ENCODE peak calls at places on chromosomes 13 and 19, in five cellular contexts. One of them, this sample, is unnamed.

GRCh38 chr19:49690073-49690655 is 752 bp upstream of the CPT1C start:
- DNase-seq in iPS-NIHi11: no peak
- DNase-seq in cardiac muscle cell: no peak
- DNase-seq in GM23248: peak
- DNase-seq in erythroblast: no peak
- DNase-seq in this sample: no peak

GRCh38 chr13:114013336-114013735 is 39.5 kb upstream of the C13orf46 start:
- DNase-seq in iPS-NIHi11: no peak
- DNase-seq in cardiac muscle cell: no peak
- DNase-seq in GM23248: no peak
- DNase-seq in erythroblast: no peak
- DNase-seq in this sample: no peak

GRCh38 chr19:10000171-10000826 is 10.0 kb downstream of the COL5A3 start:
- DNase-seq in iPS-NIHi11: peak
- DNase-seq in cardiac muscle cell: peak
- DNase-seq in GM23248: peak
- DNase-seq in erythroblast: peak
- DNase-seq in this sample: peak

GRCh38 chr13:44309771-44310767 is 63.6 kb upstream of the SERP2 start:
- DNase-seq in iPS-NIHi11: no peak
- DNase-seq in cardiac muscle cell: no peak
- DNase-seq in GM23248: no peak
- DNase-seq in erythroblast: no peak
- DNase-seq in this sample: peak

GRCh38 chr13:49456156-49456555 is 12.1 kb downstream of the SETDB2 start:
- DNase-seq in iPS-NIHi11: no peak
- DNase-seq in cardiac muscle cell: no peak
- DNase-seq in GM23248: no peak
- DNase-seq in erythroblast: no peak
- DNase-seq in this sample: no peak

GRCh38 chr13:56400774-56401173 is 739.9 kb upstream of the PRR20A start:
- DNase-seq in iPS-NIHi11: no peak
- DNase-seq in cardiac muscle cell: no peak
- DNase-seq in GM23248: no peak
- DNase-seq in erythroblast: no peak
- DNase-seq in this sample: no peak

GRCh38 chr13:98214008-98214643 is 37.1 kb upstream of the RNF113B start:
- DNase-seq in iPS-NIHi11: peak
- DNase-seq in cardiac muscle cell: peak
- DNase-seq in GM23248: peak
- DNase-seq in erythroblast: no peak
- DNase-seq in this sample: peak

GRCh38 chr13:94345374-94346195 is 133.9 kb downstream of the DCT start:
- DNase-seq in iPS-NIHi11: no peak
- DNase-seq in cardiac muscle cell: peak
- DNase-seq in GM23248: peak
- DNase-seq in erythroblast: no peak
- DNase-seq in this sample: peak

GRCh38 chr13:73056054-73056962 is 2.5 kb upstream of the KLF5 start:
- DNase-seq in iPS-NIHi11: no peak
- DNase-seq in cardiac muscle cell: peak
- DNase-seq in GM23248: peak
- DNase-seq in erythroblast: no peak
- DNase-seq in this sample: peak

GRCh38 chr13:85367887-85368286 is 431.3 kb downstream of the SLITRK6 start:
- DNase-seq in iPS-NIHi11: no peak
- DNase-seq in cardiac muscle cell: peak
- DNase-seq in GM23248: no peak
- DNase-seq in erythroblast: no peak
- DNase-seq in this sample: peak

GRCh38 chr13:27280009-27280646 is 9.5 kb downstream of the RASL11A start:
- DNase-seq in iPS-NIHi11: no peak
- DNase-seq in cardiac muscle cell: no peak
- DNase-seq in GM23248: no peak
- DNase-seq in erythroblast: no peak
- DNase-seq in this sample: no peak

GRCh38 chr13:114204894-114205293 is 25.8 kb downstream of the CFAP97D2 start:
- DNase-seq in iPS-NIHi11: no peak
- DNase-seq in cardiac muscle cell: no peak
- DNase-seq in GM23248: no peak
- DNase-seq in erythroblast: no peak
- DNase-seq in this sample: no peak

GRCh38 chr19:8336072-8336569 is 6.9 kb downstream of the KANK3 start:
- DNase-seq in iPS-NIHi11: no peak
- DNase-seq in cardiac muscle cell: no peak
- DNase-seq in GM23248: no peak
- DNase-seq in erythroblast: no peak
- DNase-seq in this sample: no peak

GRCh38 chr19:32130241-32130753 is 215.1 kb upstream of the ZNF507 start:
- DNase-seq in iPS-NIHi11: no peak
- DNase-seq in cardiac muscle cell: no peak
- DNase-seq in GM23248: no peak
- DNase-seq in erythroblast: no peak
- DNase-seq in this sample: no peak

GRCh38 chr13:74305876-74306275 is 171.7 kb upstream of the KLF12 start:
- DNase-seq in iPS-NIHi11: peak
- DNase-seq in cardiac muscle cell: no peak
- DNase-seq in GM23248: peak
- DNase-seq in erythroblast: no peak
- DNase-seq in this sample: no peak

GRCh38 chr13:49938921-49939320 is 2.8 kb upstream of the SPRYD7 start:
- DNase-seq in iPS-NIHi11: no peak
- DNase-seq in cardiac muscle cell: no peak
- DNase-seq in GM23248: no peak
- DNase-seq in erythroblast: no peak
- DNase-seq in this sample: no peak

GRCh38 chr19:2482354-2483038 is 6.6 kb downstream of the GADD45B start:
- DNase-seq in iPS-NIHi11: no peak
- DNase-seq in cardiac muscle cell: no peak
- DNase-seq in GM23248: no peak
- DNase-seq in erythroblast: no peak
- DNase-seq in this sample: no peak

GRCh38 chr13:101292711-101293110 is 123.6 kb downstream of the NALCN start:
- DNase-seq in iPS-NIHi11: no peak
- DNase-seq in cardiac muscle cell: no peak
- DNase-seq in GM23248: peak
- DNase-seq in erythroblast: no peak
- DNase-seq in this sample: no peak

GRCh38 chr13:32272021-32272695 is 43.0 kb downstream of the ZAR1L start:
- DNase-seq in iPS-NIHi11: no peak
- DNase-seq in cardiac muscle cell: peak
- DNase-seq in GM23248: peak
- DNase-seq in erythroblast: no peak
- DNase-seq in this sample: peak

GRCh38 chr13:29749401-29750177 is 100.8 kb downstream of the UBL3 start:
- DNase-seq in iPS-NIHi11: no peak
- DNase-seq in cardiac muscle cell: no peak
- DNase-seq in GM23248: peak
- DNase-seq in erythroblast: no peak
- DNase-seq in this sample: peak

GRCh38 chr13:81714513-81714912 is 1373.6 kb upstream of the SPRY2 start:
- DNase-seq in iPS-NIHi11: no peak
- DNase-seq in cardiac muscle cell: no peak
- DNase-seq in GM23248: no peak
- DNase-seq in erythroblast: no peak
- DNase-seq in this sample: no peak

GRCh38 chr19:15613338-15613737 is 1.7 kb upstream of the CYP4F8 start:
- DNase-seq in iPS-NIHi11: no peak
- DNase-seq in cardiac muscle cell: no peak
- DNase-seq in GM23248: no peak
- DNase-seq in erythroblast: no peak
- DNase-seq in this sample: no peak

GRCh38 chr19:8575467-8575997 is 1.7 kb downstream of the MYO1F start:
- DNase-seq in iPS-NIHi11: no peak
- DNase-seq in cardiac muscle cell: peak
- DNase-seq in GM23248: peak
- DNase-seq in erythroblast: peak
- DNase-seq in this sample: peak

GRCh38 chr13:100131863-100132574 is 43.1 kb downstream of the PCCA start:
- DNase-seq in iPS-NIHi11: peak
- DNase-seq in cardiac muscle cell: peak
- DNase-seq in GM23248: peak
- DNase-seq in erythroblast: peak
- DNase-seq in this sample: peak

GRCh38 chr19:54803410-54803809 is at the start of gene KIR2DL4:
- DNase-seq in iPS-NIHi11: no peak
- DNase-seq in cardiac muscle cell: no peak
- DNase-seq in GM23248: no peak
- DNase-seq in erythroblast: no peak
- DNase-seq in this sample: no peak

GRCh38 chr13:76813874-76814273 is 72.3 kb downstream of the KCTD12 start:
- DNase-seq in iPS-NIHi11: no peak
- DNase-seq in cardiac muscle cell: no peak
- DNase-seq in GM23248: no peak
- DNase-seq in erythroblast: peak
- DNase-seq in this sample: no peak

GRCh38 chr19:27974082-27974513 is 1238.9 kb downstream of the UQCRFS1 start:
- DNase-seq in iPS-NIHi11: peak
- DNase-seq in cardiac muscle cell: peak
- DNase-seq in GM23248: peak
- DNase-seq in erythroblast: peak
- DNase-seq in this sample: peak